ENCODE peak calls at places on chromosomes 11 and 22, in eight cellular contexts. One of them, this sample, is unnamed.

GRCh38 chr11:69696749-69697488 is 6.9 kb downstream of the FGF19 start:
- DNase-seq in GM12878: no peak
- DNase-seq in astrocyte: no peak
- DNase-seq in A549: no peak
- DNase-seq in upper lobe of right lung: peak
- DNase-seq in neural progenitor cell: peak
- DNase-seq in IMR-90: no peak
- DNase-seq in left ventricle myocardium inferior: no peak
- DNase-seq in this sample: no peak

GRCh38 chr11:6572215-6572614 is 31.2 kb downstream of the RRP8 start:
- DNase-seq in astrocyte: peak
- DNase-seq in left ventricle myocardium inferior: no peak
- DNase-seq in upper lobe of right lung: no peak
- DNase-seq in IMR-90: peak
- DNase-seq in A549: no peak
- DNase-seq in neural progenitor cell: no peak
- DNase-seq in GM12878: no peak
- DNase-seq in this sample: no peak

GRCh38 chr11:27497284-27497866 is 9.2 kb downstream of the LIN7C start:
- DNase-seq in GM12878: no peak
- DNase-seq in astrocyte: peak
- DNase-seq in upper lobe of right lung: no peak
- DNase-seq in neural progenitor cell: no peak
- DNase-seq in IMR-90: peak
- DNase-seq in A549: peak
- DNase-seq in left ventricle myocardium inferior: no peak
- DNase-seq in this sample: no peak

GRCh38 chr22:25172153-25172552 is 27.5 kb upstream of the CRYBB3 start:
- DNase-seq in A549: peak
- DNase-seq in upper lobe of right lung: peak
- DNase-seq in IMR-90: no peak
- DNase-seq in astrocyte: no peak
- DNase-seq in left ventricle myocardium inferior: no peak
- DNase-seq in neural progenitor cell: no peak
- DNase-seq in GM12878: no peak
- DNase-seq in this sample: no peak

GRCh38 chr11:35163209-35163608 is 24.2 kb downstream of the CD44 start:
- DNase-seq in A549: peak
- DNase-seq in upper lobe of right lung: no peak
- DNase-seq in astrocyte: no peak
- DNase-seq in neural progenitor cell: no peak
- DNase-seq in left ventricle myocardium inferior: no peak
- DNase-seq in GM12878: no peak
- DNase-seq in IMR-90: no peak
- DNase-seq in this sample: no peak

GRCh38 chr11:20207781-20208621 is 47.7 kb upstream of the DBX1 start:
- DNase-seq in neural progenitor cell: peak
- DNase-seq in astrocyte: no peak
- DNase-seq in A549: no peak
- DNase-seq in GM12878: no peak
- DNase-seq in left ventricle myocardium inferior: no peak
- DNase-seq in IMR-90: peak
- DNase-seq in upper lobe of right lung: peak
- DNase-seq in this sample: no peak

GRCh38 chr11:33027233-33027632 is 11.6 kb downstream of the DEPDC7 start:
- DNase-seq in IMR-90: peak
- DNase-seq in astrocyte: peak
- DNase-seq in A549: no peak
- DNase-seq in GM12878: no peak
- DNase-seq in left ventricle myocardium inferior: no peak
- DNase-seq in neural progenitor cell: no peak
- DNase-seq in upper lobe of right lung: no peak
- DNase-seq in this sample: no peak

GRCh38 chr11:60918941-60919275 is 5.0 kb downstream of the TMEM109 start:
- DNase-seq in IMR-90: peak
- DNase-seq in GM12878: no peak
- DNase-seq in A549: peak
- DNase-seq in neural progenitor cell: no peak
- DNase-seq in left ventricle myocardium inferior: no peak
- DNase-seq in astrocyte: peak
- DNase-seq in upper lobe of right lung: no peak
- DNase-seq in this sample: no peak

GRCh38 chr22:18997925-18998315 is 61.8 kb upstream of the PRODH start:
- DNase-seq in left ventricle myocardium inferior: no peak
- DNase-seq in A549: no peak
- DNase-seq in astrocyte: no peak
- DNase-seq in IMR-90: no peak
- DNase-seq in upper lobe of right lung: no peak
- DNase-seq in GM12878: no peak
- DNase-seq in neural progenitor cell: peak
- DNase-seq in this sample: peak

GRCh38 chr11:78331711-78332110 is 85.9 kb downstream of the GAB2 start:
- DNase-seq in IMR-90: no peak
- DNase-seq in GM12878: no peak
- DNase-seq in neural progenitor cell: peak
- DNase-seq in upper lobe of right lung: no peak
- DNase-seq in astrocyte: no peak
- DNase-seq in left ventricle myocardium inferior: no peak
- DNase-seq in A549: no peak
- DNase-seq in this sample: peak

GRCh38 chr11:8035225-8035846 is 45.7 kb upstream of the TUB start:
- DNase-seq in left ventricle myocardium inferior: peak
- DNase-seq in neural progenitor cell: no peak
- DNase-seq in A549: no peak
- DNase-seq in GM12878: no peak
- DNase-seq in astrocyte: no peak
- DNase-seq in IMR-90: no peak
- DNase-seq in upper lobe of right lung: no peak
- DNase-seq in this sample: no peak

GRCh38 chr11:8033791-8034585 is 46.9 kb downstream of the EIF3F start:
- DNase-seq in astrocyte: no peak
- DNase-seq in left ventricle myocardium inferior: no peak
- DNase-seq in IMR-90: no peak
- DNase-seq in A549: no peak
- DNase-seq in neural progenitor cell: no peak
- DNase-seq in GM12878: no peak
- DNase-seq in upper lobe of right lung: no peak
- DNase-seq in this sample: no peak

GRCh38 chr11:8036002-8036802 is 44.8 kb upstream of the TUB start:
- DNase-seq in A549: no peak
- DNase-seq in IMR-90: no peak
- DNase-seq in left ventricle myocardium inferior: no peak
- DNase-seq in astrocyte: no peak
- DNase-seq in upper lobe of right lung: no peak
- DNase-seq in GM12878: no peak
- DNase-seq in neural progenitor cell: no peak
- DNase-seq in this sample: no peak

GRCh38 chr11:8033312-8033715 is 46.2 kb downstream of the EIF3F start:
- DNase-seq in GM12878: no peak
- DNase-seq in neural progenitor cell: peak
- DNase-seq in IMR-90: peak
- DNase-seq in A549: peak
- DNase-seq in upper lobe of right lung: peak
- DNase-seq in astrocyte: peak
- DNase-seq in left ventricle myocardium inferior: peak
- DNase-seq in this sample: peak

DNA sequence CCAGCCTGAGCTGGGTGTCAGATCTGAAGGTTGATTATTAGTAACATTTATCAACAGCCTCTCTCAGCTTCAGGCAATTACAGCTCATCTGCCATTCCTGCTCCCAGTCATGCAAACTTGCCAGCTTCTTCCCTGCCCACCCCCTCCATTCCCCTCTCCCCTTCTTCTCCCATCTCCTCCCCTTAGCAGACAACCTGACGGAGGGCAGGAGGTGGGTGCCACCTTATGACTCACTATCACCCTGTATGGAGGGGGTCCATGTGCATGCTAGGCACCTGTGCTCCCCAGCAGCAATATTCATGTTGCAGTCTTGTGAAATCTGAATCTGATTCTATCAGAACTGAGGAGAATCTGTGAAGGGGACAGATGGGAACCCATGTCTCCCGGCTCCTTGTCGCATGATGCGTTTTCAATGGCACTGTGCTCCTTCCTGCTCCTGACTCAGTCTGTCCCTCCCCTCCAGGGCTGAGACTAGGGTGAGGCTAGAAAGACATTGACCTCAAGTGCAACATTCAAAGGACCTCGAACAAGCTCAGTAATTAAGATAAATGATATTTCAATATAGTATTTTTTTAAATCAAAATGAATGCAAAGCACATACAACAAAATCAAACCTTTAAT is 46.3 kb upstream of the TUB start:
- DNase-seq in astrocyte: no peak
- DNase-seq in neural progenitor cell: no peak
- DNase-seq in IMR-90: no peak
- DNase-seq in GM12878: no peak
- DNase-seq in A549: no peak
- DNase-seq in left ventricle myocardium inferior: no peak
- DNase-seq in upper lobe of right lung: no peak
- DNase-seq in this sample: no peak
- H3K27ac ChIP-seq in astrocyte: no peak
- H3K27ac ChIP-seq in neural progenitor cell: no peak
- H3K27ac ChIP-seq in IMR-90: no peak
- H3K27ac ChIP-seq in GM12878: no peak
- H3K27ac ChIP-seq in A549: no peak
- H3K27ac ChIP-seq in left ventricle myocardium inferior: peak
- H3K27ac ChIP-seq in upper lobe of right lung: no peak
- H3K27ac ChIP-seq in this sample: no peak

DNA sequence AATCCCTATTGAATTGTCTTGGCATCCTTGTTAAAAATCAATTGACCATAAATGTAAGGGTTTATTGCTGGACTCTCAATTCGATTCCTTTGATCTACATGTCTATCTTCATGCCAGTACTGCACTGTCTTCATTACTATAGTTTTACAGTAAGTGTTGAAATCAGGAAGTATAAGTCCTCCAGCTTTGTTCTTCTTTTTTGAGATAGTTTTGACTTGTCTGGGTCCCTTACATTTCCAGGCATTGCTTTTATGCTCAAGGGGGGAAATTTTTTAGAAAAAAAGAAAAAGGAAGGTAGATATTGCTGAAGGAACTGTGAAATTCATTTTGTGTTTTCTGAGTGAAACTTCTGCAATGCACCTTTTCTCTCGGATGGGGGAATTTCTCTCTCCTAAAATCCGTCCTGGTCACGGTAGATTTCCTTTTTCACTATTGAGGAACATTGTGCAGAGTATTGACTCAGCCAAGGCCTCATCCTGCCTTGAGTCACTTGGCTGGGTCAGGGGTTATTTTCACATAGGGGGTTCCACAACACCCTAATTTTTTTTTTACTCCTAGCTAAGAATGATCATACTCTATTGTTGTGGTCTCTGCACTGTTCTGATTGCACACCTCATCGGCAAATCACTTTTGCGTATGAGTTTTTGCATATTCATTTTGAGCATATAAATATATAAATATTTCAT is 2.8 kb upstream of the ACER3 start:
- DNase-seq in GM12878: no peak
- DNase-seq in astrocyte: no peak
- DNase-seq in A549: no peak
- DNase-seq in IMR-90: no peak
- DNase-seq in upper lobe of right lung: no peak
- DNase-seq in left ventricle myocardium inferior: no peak
- DNase-seq in neural progenitor cell: no peak
- DNase-seq in this sample: no peak
- H3K27ac ChIP-seq in GM12878: no peak
- H3K27ac ChIP-seq in astrocyte: no peak
- H3K27ac ChIP-seq in A549: no peak
- H3K27ac ChIP-seq in IMR-90: no peak
- H3K27ac ChIP-seq in upper lobe of right lung: no peak
- H3K27ac ChIP-seq in left ventricle myocardium inferior: no peak
- H3K27ac ChIP-seq in neural progenitor cell: no peak
- H3K27ac ChIP-seq in this sample: no peak

GRCh38 chr11:122202161-122202950 is 86.3 kb upstream of the BLID start:
- DNase-seq in astrocyte: peak
- DNase-seq in GM12878: no peak
- DNase-seq in IMR-90: peak
- DNase-seq in upper lobe of right lung: no peak
- DNase-seq in neural progenitor cell: no peak
- DNase-seq in left ventricle myocardium inferior: no peak
- DNase-seq in A549: peak
- DNase-seq in this sample: no peak

GRCh38 chr11:122202951-122203456 is 87.0 kb upstream of the BLID start:
- DNase-seq in GM12878: no peak
- DNase-seq in upper lobe of right lung: peak
- DNase-seq in A549: peak
- DNase-seq in IMR-90: peak
- DNase-seq in left ventricle myocardium inferior: peak
- DNase-seq in astrocyte: peak
- DNase-seq in neural progenitor cell: peak
- DNase-seq in this sample: peak

GRCh38 chr11:122201126-122201525 is 85.1 kb upstream of the BLID start:
- DNase-seq in A549: no peak
- DNase-seq in neural progenitor cell: no peak
- DNase-seq in left ventricle myocardium inferior: no peak
- DNase-seq in IMR-90: no peak
- DNase-seq in astrocyte: no peak
- DNase-seq in upper lobe of right lung: no peak
- DNase-seq in GM12878: no peak
- DNase-seq in this sample: no peak

GRCh38 chr11:122205036-122205435 is 89.0 kb upstream of the BLID start:
- DNase-seq in upper lobe of right lung: no peak
- DNase-seq in left ventricle myocardium inferior: no peak
- DNase-seq in A549: no peak
- DNase-seq in GM12878: no peak
- DNase-seq in IMR-90: no peak
- DNase-seq in neural progenitor cell: no peak
- DNase-seq in astrocyte: no peak
- DNase-seq in this sample: no peak

GRCh38 chr11:122204206-122204605 is 88.2 kb upstream of the BLID start:
- DNase-seq in A549: no peak
- DNase-seq in IMR-90: no peak
- DNase-seq in GM12878: no peak
- DNase-seq in astrocyte: peak
- DNase-seq in neural progenitor cell: no peak
- DNase-seq in left ventricle myocardium inferior: no peak
- DNase-seq in upper lobe of right lung: no peak
- DNase-seq in this sample: no peak
- H3K27ac ChIP-seq in A549: peak
- H3K27ac ChIP-seq in IMR-90: peak
- H3K27ac ChIP-seq in GM12878: no peak
- H3K27ac ChIP-seq in astrocyte: peak
- H3K27ac ChIP-seq in neural progenitor cell: no peak
- H3K27ac ChIP-seq in left ventricle myocardium inferior: no peak
- H3K27ac ChIP-seq in upper lobe of right lung: no peak
- H3K27ac ChIP-seq in this sample: peak

DNA sequence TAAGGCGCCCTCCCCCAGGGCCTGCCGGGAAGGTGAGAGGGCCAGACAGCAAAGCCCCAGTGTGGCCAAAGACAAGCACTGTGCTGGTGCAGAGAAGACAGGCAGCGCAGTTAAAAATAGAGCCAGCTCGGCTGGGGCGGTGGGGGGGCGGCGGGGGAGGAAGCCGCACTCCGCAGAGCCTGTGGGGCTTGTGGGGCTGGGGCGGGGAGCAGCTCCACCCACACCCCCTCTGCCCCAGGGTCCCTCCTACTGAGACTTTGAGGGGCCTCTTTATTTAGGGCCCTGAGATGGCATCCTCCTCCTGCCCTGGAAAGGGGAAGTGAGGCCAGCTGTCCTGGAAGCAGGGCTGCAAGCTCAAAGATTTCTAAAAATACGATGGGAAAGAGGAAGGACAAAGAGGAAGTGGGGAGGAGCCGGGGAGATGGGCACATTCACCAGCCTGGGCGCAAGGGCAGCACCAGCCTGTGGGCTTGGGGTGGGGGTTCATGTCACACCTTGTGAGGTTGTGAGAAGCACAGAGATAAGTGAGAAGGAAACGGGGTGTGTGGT is 2.6 kb downstream of the CYTH4 start:
- DNase-seq in IMR-90: no peak
- DNase-seq in A549: no peak
- DNase-seq in neural progenitor cell: no peak
- DNase-seq in left ventricle myocardium inferior: peak
- DNase-seq in astrocyte: no peak
- DNase-seq in GM12878: peak
- DNase-seq in upper lobe of right lung: peak
- DNase-seq in this sample: no peak
- H3K27ac ChIP-seq in IMR-90: no peak
- H3K27ac ChIP-seq in A549: no peak
- H3K27ac ChIP-seq in neural progenitor cell: no peak
- H3K27ac ChIP-seq in left ventricle myocardium inferior: peak
- H3K27ac ChIP-seq in astrocyte: no peak
- H3K27ac ChIP-seq in GM12878: peak
- H3K27ac ChIP-seq in upper lobe of right lung: peak
- H3K27ac ChIP-seq in this sample: peak

This sample was measured in dorsolateral prefrontal cortex.